ENCODE peak calls at places on chromosome 18, in five cellular contexts. L, O, R, J and U are unnamed samples. For H3K27me3, the result is how much of the 10 kb centered on the place peaks cover.

GRCh38 chr18:28189400-28190239 is 12.7 kb upstream of the CDH2 start:
- DNase-seq in L (no peak), O (peak), R (peak), J (no peak), U (no peak)

GRCh38 chr18:43034683-43035500 is 80.6 kb downstream of the RIT2 start:
- DNase-seq in L (no peak), O (no peak), R (no peak), J (no peak), U (no peak)

GRCh38 chr18:48679236-48679635 is 140.4 kb downstream of the CTIF start:
- DNase-seq in L (no peak), O (no peak), R (no peak), J (no peak), U (no peak)

GRCh38 chr18:12048827-12049175 is 44.8 kb upstream of the ANKRD62 start:
- DNase-seq in L (no peak), O (no peak), R (no peak), J (no peak), U (no peak)

GRCh38 chr18:62738638-62739037 is 23.3 kb downstream of the PHLPP1 start:
- DNase-seq in L (no peak), O (no peak), R (no peak), J (no peak), U (no peak)

GRCh38 chr18:48766487-48766886 is 184.3 kb downstream of the SMAD7 start:
- DNase-seq in L (no peak), O (no peak), R (no peak), J (no peak), U (no peak)

GRCh38 chr18:46856975-46857374 is 60.3 kb downstream of the PIAS2 start:
- DNase-seq in L (no peak), O (no peak), R (no peak), J (no peak), U (no peak)

GRCh38 chr18:45166341-45167108 is 448.8 kb upstream of the SLC14A2 start:
- DNase-seq in L (no peak), O (peak), R (peak), J (no peak), U (no peak)

GRCh38 chr18:62771494-62771893 is 56.2 kb downstream of the PHLPP1 start:
- DNase-seq in L (no peak), O (no peak), R (no peak), J (no peak), U (no peak)

GRCh38 chr18:36688020-36688965 is 140.5 kb downstream of the TPGS2 start:
- DNase-seq in L (no peak), O (peak), R (peak), J (peak), U (no peak)

GRCh38 chr18:50562686-50563085 is 2.8 kb downstream of the MAPK4 start:
- DNase-seq in L (no peak), O (no peak), R (no peak), J (no peak), U (no peak)
- H3K27me3 ChIP-seq in L (half or more), O (under half), R (under half), J (under half), U (under half)

DNA sequence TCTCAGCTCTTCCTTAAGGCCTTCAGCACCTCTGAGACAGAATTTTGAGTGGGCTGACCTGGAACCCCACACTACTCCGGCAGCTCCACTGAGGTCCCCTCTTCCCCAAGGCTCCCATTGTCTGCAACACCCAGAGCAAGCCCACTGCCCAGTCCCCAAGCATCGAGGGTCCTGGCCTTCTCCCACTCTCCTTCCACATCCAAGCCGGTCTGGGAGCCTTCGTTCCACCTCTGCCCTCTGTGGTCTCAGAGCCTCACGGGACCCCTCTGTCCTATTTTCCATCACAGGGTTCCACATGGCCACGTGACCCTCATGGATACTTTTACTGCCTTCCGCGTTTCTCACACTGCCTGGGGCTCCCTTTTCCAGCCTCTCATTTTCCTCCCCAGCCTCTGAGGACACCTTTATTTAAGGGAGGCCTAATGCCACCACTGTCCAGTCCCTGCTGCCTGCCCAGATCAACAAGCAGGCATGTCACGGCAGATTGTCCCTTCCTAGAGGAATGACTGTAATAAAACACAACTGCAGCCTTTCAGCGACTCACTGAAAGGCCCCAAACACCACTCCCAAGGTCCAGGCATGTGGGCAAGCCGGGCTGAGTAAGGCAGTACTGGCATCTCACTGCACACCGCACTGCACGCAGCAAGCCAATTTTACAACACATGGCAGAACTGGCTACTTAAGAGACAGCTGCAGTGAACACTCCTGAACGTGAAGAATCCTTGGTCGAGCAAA is 7.9 kb upstream of the SALL3 start:
- DNase-seq in L (no peak), O (no peak), R (no peak), J (no peak), U (no peak)
- H3K27me3 ChIP-seq in L (half or more), O (under half), R (under half), J (under half), U (half or more)

GRCh38 chr18:76465630-76466409 is 29.2 kb downstream of the ZNF516 start:
- DNase-seq in L (no peak), O (no peak), R (no peak), J (no peak), U (peak)
- H3K27me3 ChIP-seq in L (under half), O (under half), R (under half), J (under half), U (under half)

GRCh38 chr18:69400253-69400975 is at the start of gene DOK6:
- DNase-seq in L (no peak), O (no peak), R (peak), J (no peak), U (peak)

GRCh38 chr18:69400976-69401474 is 337 bp downstream of the DOK6 start:
- DNase-seq in L (no peak), O (no peak), R (peak), J (no peak), U (no peak)

GRCh38 chr18:69402219-69402989 is 1.7 kb downstream of the DOK6 start:
- DNase-seq in L (no peak), O (no peak), R (peak), J (no peak), U (no peak)

GRCh38 chr18:69399253-69399652 is 1.4 kb upstream of the DOK6 start:
- DNase-seq in L (no peak), O (no peak), R (no peak), J (no peak), U (no peak)

DNA sequence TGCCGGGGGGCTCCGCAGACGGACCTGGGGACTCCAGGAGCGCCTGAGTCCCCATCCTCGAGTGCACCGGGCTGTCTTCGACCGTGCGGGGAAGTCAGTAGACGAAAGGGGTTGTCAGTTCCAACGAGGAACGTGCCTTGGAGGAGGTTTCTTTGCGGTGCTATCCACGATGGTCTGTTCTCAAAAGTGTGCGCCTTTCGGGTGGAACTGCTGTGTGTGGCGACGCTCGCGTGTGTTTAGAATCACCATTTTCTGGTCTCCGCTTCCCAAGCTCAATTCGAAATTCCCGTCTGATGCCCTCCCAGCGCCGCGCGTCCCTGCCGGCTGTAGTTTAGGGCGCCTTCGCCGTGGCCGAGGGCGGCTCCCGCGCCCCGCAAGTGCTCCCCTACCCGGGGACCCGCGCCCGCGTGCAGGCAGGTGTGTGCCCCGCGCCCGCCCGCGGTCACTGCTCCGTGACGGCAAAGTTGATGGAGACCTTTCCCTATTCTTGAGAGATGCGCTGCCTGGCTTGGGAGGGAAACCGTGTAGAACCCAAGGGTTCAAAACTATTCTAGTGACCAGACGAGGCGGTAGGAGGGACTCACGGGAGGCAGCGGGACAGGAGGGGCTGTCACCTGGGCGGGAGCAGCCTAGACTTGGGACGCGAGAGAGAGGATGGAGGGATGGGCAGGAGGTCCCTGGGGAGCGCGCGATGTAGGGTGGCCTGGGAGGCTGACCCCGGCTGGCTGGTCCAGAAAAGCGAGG is 959 bp downstream of the DOK6 start:
- DNase-seq in L (no peak), O (no peak), R (no peak), J (no peak), U (no peak)
- H3K27me3 ChIP-seq in L (under half), O (under half), R (under half), J (under half), U (under half)

GRCh38 chr18:76498064-76498463 is 3.0 kb upstream of the ZNF516 start:
- DNase-seq in L (no peak), O (no peak), R (no peak), J (no peak), U (no peak)
- H3K27me3 ChIP-seq in L (under half), O (under half), R (under half), J (under half), U (under half)

DNA sequence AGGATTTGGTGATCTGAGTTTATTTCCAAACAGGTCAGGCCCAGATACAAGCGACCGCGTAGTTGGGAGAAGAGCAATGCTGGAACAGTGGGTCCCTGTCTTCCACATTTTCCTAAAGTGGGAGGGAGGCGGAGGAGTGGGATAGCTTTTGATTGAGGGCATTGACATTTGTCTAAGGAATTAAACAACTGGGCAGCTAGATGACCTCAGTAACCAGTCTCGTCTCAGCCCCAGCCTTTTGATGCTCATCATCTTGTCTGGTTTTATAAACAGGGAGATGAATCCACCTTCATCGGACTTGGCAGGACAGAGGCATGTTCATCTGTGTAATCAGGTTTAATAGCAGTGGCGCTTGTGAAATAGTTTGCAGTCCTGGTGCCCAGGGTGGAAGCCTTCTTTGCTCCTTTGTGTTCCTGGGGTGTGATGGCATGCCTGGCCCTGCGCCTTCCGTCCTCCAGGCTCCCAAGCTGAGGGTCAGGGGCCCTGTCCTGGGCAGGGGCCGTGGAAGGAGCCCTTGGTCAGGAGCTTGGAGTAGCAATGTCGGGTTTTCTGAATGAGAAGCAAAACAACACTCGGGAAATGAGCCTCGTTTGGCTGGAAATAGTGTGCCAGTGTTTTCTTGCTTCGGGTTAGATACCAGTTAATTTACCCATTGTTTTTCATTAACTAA is 193.8 kb downstream of the FAM210A start:
- DNase-seq in L (no peak), O (no peak), R (no peak), J (no peak), U (no peak)
- H3K27me3 ChIP-seq in L (under half), O (under half), R (under half), J (under half), U (under half)

GRCh38 chr18:74373428-74373827 is 57.8 kb downstream of the C18orf63 start:
- DNase-seq in L (no peak), O (peak), R (no peak), J (no peak), U (peak)
- H3K27me3 ChIP-seq in L (under half), O (under half), R (under half), J (under half), U (under half)